ENCODE peak calls at places on chromosome 7, in eight cellular contexts. E, A, R, P, J, F, C and G are unnamed samples.

GRCh38 chr7:24980695-24981543 is 941 bp upstream of the OSBPL3 start:
- DNase-seq in E (peak; percentile 36), A (peak; percentile 53), R (peak; percentile 19), P (peak; percentile 18), J (peak; percentile 18), F (peak; percentile 43), C (no peak), G (no peak)

GRCh38 chr7:77415822-77416620 is at the start of gene GSAP:
- DNase-seq in E (no peak), A (peak; percentile 86), R (peak; percentile 79), P (peak; percentile 67), J (peak; percentile 46), F (peak; percentile 35), C (peak; percentile 54), G (peak; percentile 70)

GRCh38 chr7:83321011-83321410 is 158.3 kb upstream of the PCLO start:
- DNase-seq in E (no peak), A (no peak), R (no peak), P (no peak), J (no peak), F (no peak), C (no peak), G (no peak)

GRCh38 chr7:128075536-128076095 is 44.4 kb upstream of the LRRC4 start:
- DNase-seq in E (no peak), A (no peak), R (no peak), P (no peak), J (no peak), F (no peak), C (no peak), G (no peak)

GRCh38 chr7:115654384-115655181 is 376.0 kb downstream of the TFEC start:
- DNase-seq in E (peak; percentile 59), A (no peak), R (no peak), P (no peak), J (no peak), F (no peak), C (no peak), G (no peak)

GRCh38 chr7:71350680-71351079 is 218.7 kb downstream of the GALNT17 start:
- DNase-seq in E (no peak), A (no peak), R (peak; percentile 42), P (no peak), J (no peak), F (no peak), C (no peak), G (no peak)

GRCh38 chr7:33905389-33906032 is at the start of gene BMPER:
- DNase-seq in E (peak; percentile 19), A (peak; percentile 45), R (peak; percentile 37), P (peak; percentile 28), J (peak; percentile 43), F (no peak), C (no peak), G (peak; percentile 59)

GRCh38 chr7:80127412-80128150 is 7.0 kb upstream of the GNAI1 start:
- DNase-seq in E (no peak), A (no peak), R (no peak), P (no peak), J (no peak), F (peak; percentile 54), C (no peak), G (peak; percentile 69)

GRCh38 chr7:43729214-43729923 is at the start of gene COA1:
- DNase-seq in E (peak; percentile 91), A (peak; percentile 92), R (peak; percentile 85), P (peak; percentile 86), J (peak; percentile 86), F (peak; percentile 95), C (peak; percentile 90), G (peak; percentile 92)

GRCh38 chr7:90595801-90596683 is at the start of gene CDK14:
- DNase-seq in E (peak; percentile 53), A (peak; percentile 91), R (peak; percentile 85), P (peak; percentile 85), J (peak; percentile 77), F (peak; percentile 82), C (peak; percentile 69), G (peak; percentile 52)

DNA sequence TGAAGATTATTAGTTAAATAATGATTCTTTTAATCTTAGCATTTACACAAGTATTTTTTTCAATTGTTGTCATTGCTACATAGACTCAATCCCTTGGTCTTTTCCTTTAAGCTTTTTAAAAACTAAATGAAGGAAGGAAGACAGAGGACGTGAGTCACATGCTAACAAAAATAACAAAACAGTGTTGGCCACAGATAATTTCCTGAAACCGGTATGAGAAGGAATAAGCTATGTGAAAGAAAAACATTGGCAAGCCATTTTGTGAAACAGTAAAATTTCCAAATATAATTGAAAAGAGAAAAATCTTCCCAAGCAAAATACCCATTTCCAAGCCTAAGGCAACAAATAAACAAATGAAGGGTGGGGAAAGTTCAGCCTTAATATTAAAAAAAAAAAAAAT is 223.0 kb downstream of the AHR start:
- DNase-seq in E (peak; percentile 84), A (no peak), R (no peak), P (no peak), J (no peak), F (peak; percentile 79), C (no peak), G (no peak)
- H3K27ac ChIP-seq in E (peak overlapping the region; percentile 26), A (peak overlapping the region; percentile 2), R (no peak overlapping the region), P (no peak overlapping the region), J (no peak overlapping the region), F (no peak overlapping the region), C (no peak overlapping the region), G (no peak overlapping the region)

DNA sequence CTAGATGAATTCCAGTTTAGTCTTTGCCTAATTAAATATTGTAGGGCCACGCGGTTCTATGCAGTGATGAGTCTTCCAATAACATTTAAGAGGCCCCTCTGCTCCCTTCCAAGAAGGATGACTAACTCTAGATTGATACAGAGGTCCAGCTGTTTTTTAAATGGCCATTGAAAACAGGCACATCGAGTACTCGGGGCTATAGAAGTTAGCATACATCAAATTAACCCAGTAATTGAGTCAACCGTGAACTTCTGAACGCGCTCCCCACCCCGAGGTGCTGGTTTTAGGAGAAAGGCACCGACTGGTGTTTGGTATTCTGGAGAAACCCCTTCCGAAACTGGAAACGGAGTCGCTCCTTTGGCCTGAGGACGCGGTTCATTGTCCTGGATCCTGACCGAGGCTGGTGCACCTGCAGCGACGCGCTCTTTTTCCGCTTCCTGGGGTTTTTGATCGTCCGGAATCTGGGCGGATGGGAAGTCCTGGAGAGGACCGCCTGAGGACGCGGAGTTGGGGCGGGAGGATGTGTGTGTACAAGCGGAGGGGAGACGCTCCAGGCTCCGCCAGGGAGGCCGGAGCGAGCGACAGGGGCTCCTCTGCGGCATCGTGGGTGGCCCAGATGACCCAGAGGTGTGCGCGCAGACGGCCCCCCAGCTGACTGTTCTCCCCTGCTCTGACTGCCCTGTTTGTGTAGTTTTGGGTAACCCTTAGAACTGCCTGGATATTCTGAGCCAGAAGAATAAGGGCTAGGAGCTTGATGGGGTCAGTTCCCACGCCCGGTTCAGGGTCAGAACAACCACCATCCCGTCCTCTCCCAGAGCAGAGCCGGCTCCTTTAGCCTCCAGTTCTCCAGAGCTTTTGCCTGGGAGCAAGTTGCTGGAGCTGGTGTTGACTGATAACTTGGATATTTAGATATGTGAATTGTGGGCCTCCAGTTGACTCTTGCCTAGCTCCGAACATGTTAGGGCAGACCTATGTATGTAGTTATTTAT is 712 bp downstream of the FAM221A start:
- DNase-seq in E (peak; percentile 62), A (peak; percentile 83), R (peak; percentile 85), P (peak; percentile 55), J (peak; percentile 34), F (peak; percentile 68), C (peak; percentile 19), G (peak; percentile 54)
- H3K4me3 ChIP-seq in E (peak overlapping the region; percentile 59), A (peak overlapping the region; percentile 77), R (peak overlapping the region; percentile 28), P (peak overlapping the region; percentile 77), J (peak overlapping the region; percentile 64), F (peak overlapping the region; percentile 39), C (peak overlapping the region; percentile 87), G (peak overlapping the region; percentile 95)

DNA sequence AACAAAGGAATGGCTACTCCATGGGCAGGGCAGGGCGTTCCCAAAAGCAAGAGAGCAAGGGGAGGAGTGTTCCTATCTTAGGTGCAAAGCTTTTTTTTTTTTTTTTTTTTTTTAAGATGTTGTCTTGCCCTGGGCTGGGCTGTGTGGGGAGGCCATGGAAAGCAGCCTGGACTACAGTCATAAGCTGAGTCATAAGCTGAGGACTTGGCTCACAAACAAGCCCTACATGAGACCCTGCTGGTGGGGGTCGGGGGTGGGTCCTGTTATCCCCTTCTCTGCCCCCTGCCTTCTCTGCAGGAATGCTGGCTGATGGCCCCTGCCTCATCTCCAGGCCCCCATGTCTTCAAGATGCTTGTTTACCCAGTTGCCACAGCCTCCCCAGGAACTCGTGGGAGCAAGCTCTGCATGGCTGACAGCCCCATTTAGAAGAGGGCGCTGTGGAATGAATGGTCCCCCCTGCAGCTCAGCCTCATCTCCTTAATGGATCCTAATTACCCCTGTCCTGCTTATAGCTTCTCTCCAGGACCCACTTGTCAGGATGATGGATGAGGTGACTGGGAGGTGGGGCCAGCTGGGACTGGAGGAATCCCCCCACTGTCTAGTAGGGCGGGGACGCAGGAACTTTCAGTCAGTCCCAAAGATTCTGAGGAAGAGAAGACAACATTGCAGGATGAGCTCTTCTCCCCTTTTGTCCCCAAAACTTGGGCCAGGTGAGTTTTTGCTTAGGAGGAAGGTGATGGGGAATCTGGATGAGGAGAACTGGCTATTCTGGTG is 340.8 kb upstream of the PODXL start:
- DNase-seq in E (peak; percentile 24), A (no peak), R (no peak), P (no peak), J (no peak), F (peak; percentile 48), C (no peak), G (no peak)
- H3K27ac ChIP-seq in E (no peak overlapping the region), A (no peak overlapping the region), R (no peak overlapping the region), P (no peak overlapping the region), J (no peak overlapping the region), F (no peak overlapping the region), C (no peak overlapping the region), G (no peak overlapping the region)

GRCh38 chr7:151861881-151862280 is 15.0 kb downstream of the PRKAG2 start:
- DNase-seq in E (no peak), A (no peak), R (no peak), P (no peak), J (no peak), F (no peak), C (no peak), G (no peak)

GRCh38 chr7:151864561-151864960 is 12.4 kb downstream of the PRKAG2 start:
- DNase-seq in E (no peak), A (no peak), R (no peak), P (no peak), J (no peak), F (no peak), C (no peak), G (no peak)

GRCh38 chr7:151863386-151864079 is 13.4 kb downstream of the PRKAG2 start:
- DNase-seq in E (no peak), A (no peak), R (peak; percentile 31), P (no peak), J (no peak), F (no peak), C (no peak), G (no peak)

GRCh38 chr7:151864081-151864480 is 12.8 kb downstream of the PRKAG2 start:
- DNase-seq in E (no peak), A (no peak), R (no peak), P (no peak), J (no peak), F (no peak), C (no peak), G (no peak)

DNA sequence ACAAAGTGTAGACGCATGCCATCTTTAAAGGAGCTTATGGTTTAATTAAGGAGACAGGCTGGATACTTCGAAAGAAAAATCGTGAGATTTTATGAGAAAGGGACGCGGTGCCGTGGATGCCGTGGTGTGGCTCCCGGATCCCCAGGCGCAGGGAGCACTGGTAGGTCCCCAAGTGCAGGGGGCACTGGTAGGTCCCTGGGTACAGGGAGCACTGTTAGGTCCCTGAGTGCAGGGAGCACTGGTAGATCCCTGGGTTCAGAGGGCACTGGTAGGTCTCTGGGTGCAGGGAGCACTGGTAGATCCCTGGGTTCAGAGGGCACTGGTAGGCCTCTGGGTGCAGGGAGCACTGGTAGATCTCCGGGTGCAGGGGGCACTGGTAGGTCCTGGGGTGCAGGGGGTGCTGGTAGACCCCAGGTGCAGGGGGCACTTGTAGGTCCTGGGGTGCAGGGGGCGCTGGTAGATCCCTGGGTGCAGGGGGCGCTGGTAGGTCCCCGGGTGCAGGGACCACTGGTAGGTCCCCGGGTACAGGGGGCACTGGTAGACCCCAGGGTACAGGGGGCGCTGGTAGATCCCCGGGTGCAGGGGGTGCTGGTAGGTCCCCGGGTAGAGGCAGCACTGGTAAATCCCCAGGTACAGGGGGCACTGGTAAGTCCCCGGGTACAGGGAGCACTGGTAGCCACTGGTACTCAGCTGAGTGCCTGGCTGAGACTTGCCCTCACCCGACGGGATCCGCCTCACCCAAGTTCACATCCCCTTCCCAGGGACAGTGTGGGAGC is 14.1 kb downstream of the PRKAG2 start:
- DNase-seq in E (no peak), A (no peak), R (no peak), P (no peak), J (no peak), F (no peak), C (no peak), G (no peak)
- H3K4me3 ChIP-seq in E (no peak overlapping the region), A (no peak overlapping the region), R (no peak overlapping the region), P (no peak overlapping the region), J (no peak overlapping the region), F (no peak overlapping the region), C (no peak overlapping the region), G (no peak overlapping the region)